ENCODE peak calls at places on chromosomes 2 and 18, in eight cellular contexts. L is posterior cingulate gyrus; U is ACHN; S is activated CD4-positive, alpha-beta T cell treated with anti-CD3 and anti-CD28 coated beads, Interleukin-2, amount 50 U/mL, for 1 hour; B is substantia nigra; I is SW 1271; F is activated T-cell treated with anti-CD3 and anti-CD28 coated beads for 24 hours; H is fibroblast of mammary gland. V is an unnamed sample.

GRCh38 chr2:66434679-66435548 is at the start of gene MEIS1:
- DNase-seq in L (peak; percentile 81), U (peak; percentile 89), S (no peak), B (peak; percentile 86), I (peak; percentile 81), F (no peak), H (peak; percentile 97), V (peak; percentile 63)

GRCh38 chr2:213065583-213066444 is 85.6 kb downstream of the IKZF2 start:
- DNase-seq in L (no peak), U (peak; percentile 43), S (no peak), B (no peak), I (no peak), F (no peak), H (peak; percentile 53), V (no peak)

GRCh38 chr18:36735130-36735529 is 93.7 kb downstream of the TPGS2 start:
- DNase-seq in L (no peak), U (no peak), S (no peak), B (no peak), I (no peak), F (no peak), H (no peak), V (no peak)

GRCh38 chr2:65300772-65301711 is 73.4 kb downstream of the ACTR2 start:
- DNase-seq in L (peak; percentile 61), U (no peak), S (peak; percentile 61), B (peak; percentile 42), I (no peak), F (peak; percentile 74), H (peak; percentile 92), V (peak; percentile 56)

GRCh38 chr2:191938779-191939178 is 91.9 kb upstream of the CAVIN2 start:
- DNase-seq in L (no peak), U (no peak), S (no peak), B (no peak), I (no peak), F (no peak), H (no peak), V (no peak)

GRCh38 chr2:220445429-220446105 is 818.1 kb downstream of the SLC4A3 start:
- DNase-seq in L (no peak), U (peak; percentile 14), S (no peak), B (no peak), I (no peak), F (no peak), H (peak; percentile 16), V (no peak)

GRCh38 chr2:187581125-187581896 is 27.1 kb upstream of the TFPI start:
- DNase-seq in L (no peak), U (peak; percentile 75), S (no peak), B (no peak), I (peak; percentile 10), F (peak; percentile 19), H (peak; percentile 70), V (no peak)

GRCh38 chr2:212078103-212078502 is 460.5 kb downstream of the ERBB4 start:
- DNase-seq in L (no peak), U (no peak), S (no peak), B (no peak), I (no peak), F (no peak), H (no peak), V (no peak)

GRCh38 chr2:172914277-172915003 is 161.2 kb upstream of the MAP3K20 start:
- DNase-seq in L (no peak), U (no peak), S (no peak), B (no peak), I (no peak), F (no peak), H (no peak), V (no peak)

GRCh38 chr2:233346930-233347329 is 7.4 kb upstream of the DGKD start:
- DNase-seq in L (no peak), U (no peak), S (no peak), B (no peak), I (no peak), F (no peak), H (no peak), V (no peak)

GRCh38 chr2:160367887-160368286 is 125.7 kb downstream of the RBMS1 start:
- DNase-seq in L (no peak), U (peak; percentile 91), S (no peak), B (no peak), I (no peak), F (no peak), H (peak; percentile 98), V (peak; percentile 52)

GRCh38 chr2:1816414-1816911 is 72.1 kb upstream of the PXDN start:
- DNase-seq in L (peak; percentile 37), U (no peak), S (no peak), B (peak; percentile 24), I (no peak), F (no peak), H (peak; percentile 64), V (no peak)

GRCh38 chr2:16135196-16135912 is 195.0 kb downstream of the MYCN start:
- DNase-seq in L (no peak), U (no peak), S (no peak), B (no peak), I (no peak), F (no peak), H (no peak), V (no peak)

GRCh38 chr18:62196079-62196478 is 9.0 kb downstream of the RELCH start:
- DNase-seq in L (no peak), U (no peak), S (no peak), B (no peak), I (no peak), F (no peak), H (no peak), V (no peak)

GRCh38 chr2:54757496-54757895 is 34.0 kb downstream of the EML6 start:
- DNase-seq in L (peak; percentile 11), U (no peak), S (no peak), B (no peak), I (no peak), F (no peak), H (peak; percentile 67), V (peak; percentile 20)

V was measured in B cell.